ENCODE peak calls at places on chromosomes 13 and 19, in five cellular contexts. S is stomach, Z is fibroblast of lung, P is heart left ventricle, W is lower leg skin. T is an unnamed sample.

GRCh38 chr13:41601718-41602445 is 144.5 kb downstream of the RGCC start:
- DNase-seq in W (peak; percentile 22), S (no peak), P (no peak), Z (peak; percentile 33), T (no peak)

GRCh38 chr19:43780706-43781525 is at the start of gene KCNN4:
- DNase-seq in Z (peak; percentile 91), W (no peak), S (peak; percentile 57), P (no peak), T (peak; percentile 19)

GRCh38 chr19:15244808-15245207 is 12.6 kb upstream of the EPHX3 start:
- DNase-seq in W (no peak), Z (no peak), P (no peak), S (no peak), T (no peak)

GRCh38 chr13:79936368-79937136 is 404.4 kb downstream of the SPRY2 start:
- DNase-seq in Z (peak; percentile 100), S (no peak), W (peak; percentile 30), P (peak; percentile 36), T (peak; percentile 99)

GRCh38 chr19:39970424-39970673 is 616 bp upstream of the PSMC4 start:
- DNase-seq in W (peak; percentile 17), Z (no peak), S (no peak), P (no peak), T (peak; percentile 41)

GRCh38 chr13:110546933-110547332 is 14.6 kb downstream of the RAB20 start:
- DNase-seq in S (peak; percentile 95), W (peak; percentile 58), P (peak; percentile 86), Z (peak; percentile 97), T (peak; percentile 97)

GRCh38 chr19:35533201-35533821 is at the start of gene GAPDHS:
- DNase-seq in Z (no peak), W (no peak), S (no peak), P (no peak), T (no peak)

GRCh38 chr13:86882835-86883234 is 788.3 kb upstream of the SLITRK5 start:
- DNase-seq in W (no peak), Z (no peak), P (no peak), S (no peak), T (no peak)

GRCh38 chr13:113998781-113999617 is 25.1 kb upstream of the C13orf46 start:
- DNase-seq in P (no peak), Z (no peak), S (no peak), W (no peak), T (no peak)

GRCh38 chr19:48837081-48837524 is 812 bp upstream of the HSD17B14 start:
- DNase-seq in P (peak; percentile 86), S (peak; percentile 56), W (peak; percentile 76), Z (peak; percentile 88), T (peak; percentile 77)

GRCh38 chr19:12899891-12900518 is 9.0 kb downstream of the GCDH start:
- DNase-seq in Z (no peak), P (no peak), W (no peak), S (no peak), T (no peak)

GRCh38 chr13:84962141-84962750 is 837.0 kb downstream of the SLITRK6 start:
- DNase-seq in P (no peak), Z (no peak), S (no peak), W (no peak), T (no peak)

GRCh38 chr19:36183455-36183741 is 31.1 kb downstream of the ZNF565 start:
- DNase-seq in Z (no peak), P (peak; percentile 31), W (no peak), S (no peak), T (no peak)

GRCh38 chr13:37313383-37313782 is 207.9 kb upstream of the CSNK1A1L start:
- DNase-seq in S (no peak), Z (peak; percentile 95), P (no peak), W (peak; percentile 50), T (peak; percentile 79)

GRCh38 chr13:50589651-50590054 is 253.8 kb downstream of the DLEU7 start:
- DNase-seq in S (no peak), Z (peak; percentile 97), W (no peak), P (no peak), T (peak; percentile 78)

GRCh38 chr13:73938375-73939070 is 195.7 kb downstream of the KLF12 start:
- DNase-seq in W (no peak), Z (peak; percentile 95), S (no peak), P (no peak), T (peak; percentile 83)

GRCh38 chr19:6608950-6609349 is 18.0 kb upstream of the CD70 start:
- DNase-seq in W (no peak), S (no peak), Z (no peak), P (no peak), T (no peak)
- H3K4me3 ChIP-seq in W (no peak overlapping the region), S (no peak overlapping the region), Z (no peak overlapping the region), P (no peak overlapping the region), T (no peak overlapping the region)

GRCh38 chr19:5590865-5591154 is 23.1 kb upstream of the TINCR start:
- DNase-seq in Z (no peak), W (no peak), S (no peak), P (no peak), T (no peak)
- TF ChIP-seq CTCF in Z (no peak), W (no peak), S (no peak), P (no peak), T (no peak)

GRCh38 chr19:17950310-17951150 is 16.4 kb upstream of the KCNN1 start:
- DNase-seq in P (no peak), S (no peak), Z (no peak), W (no peak), T (no peak)
- H3K4me3 ChIP-seq in P (peak overlapping the region; percentile 21), S (no peak overlapping the region), Z (no peak overlapping the region), W (no peak overlapping the region), T (no peak overlapping the region)

GRCh38 chr19:23286477-23286876 is 36.3 kb upstream of the ZNF724 start:
- DNase-seq in P (no peak), Z (no peak), S (no peak), W (no peak), T (no peak)
- TF ChIP-seq CTCF in P (no peak), Z (peak; percentile 15), S (no peak), W (no peak), T (peak; percentile 23)

GRCh38 chr13:34849406-34849805 is 92.7 kb upstream of the NBEA start:
- DNase-seq in Z (no peak), S (no peak), P (no peak), W (no peak), T (no peak)
- H3K4me3 ChIP-seq in Z (no peak overlapping the region), S (no peak overlapping the region), P (no peak overlapping the region), W (no peak overlapping the region), T (no peak overlapping the region)

T was measured in fibroblast of pulmonary artery.